ENCODE peak calls at places on chromosomes 13 and 19, in nine cellular contexts. P, S, W, F, T, G, E, K and H are unnamed samples.

GRCh38 chr19:48348039-48348438 is 15.7 kb downstream of the TMEM143 start:
- DNase-seq in P (no peak), S (no peak), W (no peak), F (peak), T (no peak), G (no peak), E (no peak), K (peak), H (no peak)

GRCh38 chr19:30671622-30672051 is 299.5 kb downstream of the ZNF536 start:
- DNase-seq in P (no peak), S (no peak), W (no peak), F (no peak), T (no peak), G (no peak), E (no peak), K (peak), H (no peak)

GRCh38 chr19:53977429-53977990 is 13.9 kb upstream of the CACNG6 start:
- DNase-seq in P (peak), S (peak), W (peak), F (peak), T (no peak), G (peak), E (peak), K (peak), H (peak)

GRCh38 chr13:108828053-108828806 is 198.8 kb downstream of the MYO16 start:
- DNase-seq in P (no peak), S (no peak), W (no peak), F (no peak), T (no peak), G (no peak), E (no peak), K (no peak), H (no peak)

GRCh38 chr19:53076984-53077383 is 26.2 kb downstream of the ZNF160 start:
- DNase-seq in P (no peak), S (peak), W (no peak), F (peak), T (no peak), G (peak), E (peak), K (peak), H (no peak)

GRCh38 chr19:46080561-46080960 is 39.8 kb upstream of the IGFL4 start:
- DNase-seq in P (no peak), S (no peak), W (no peak), F (no peak), T (no peak), G (no peak), E (no peak), K (no peak), H (peak)

GRCh38 chr13:30415430-30416030 is 6.8 kb upstream of the UBE2L5 start:
- DNase-seq in P (no peak), S (peak), W (no peak), F (no peak), T (no peak), G (no peak), E (no peak), K (no peak), H (no peak)

GRCh38 chr13:33206425-33206824 is 79.1 kb downstream of the STARD13 start:
- DNase-seq in P (no peak), S (no peak), W (no peak), F (no peak), T (no peak), G (no peak), E (no peak), K (no peak), H (no peak)

GRCh38 chr13:96809366-96810096 is 184.7 kb downstream of the OXGR1 start:
- DNase-seq in P (no peak), S (no peak), W (no peak), F (no peak), T (no peak), G (no peak), E (no peak), K (no peak), H (no peak)

GRCh38 chr19:554817-555216 is 11.0 kb downstream of the GZMM start:
- DNase-seq in P (no peak), S (no peak), W (no peak), F (no peak), T (no peak), G (no peak), E (no peak), K (no peak), H (no peak)